ENCODE peak calls at places on chromosomes 1 and 21, in eight cellular contexts. W, N, O, Y, U, F, R and V are unnamed samples.

GRCh38 chr1:40976952-40977690 is 2.4 kb upstream of the CTPS1 start:
- DNase-seq in U (peak), F (peak), N (no peak), O (no peak), W (no peak), R (no peak), Y (no peak), V (no peak)

GRCh38 chr1:215636258-215636965 is 69.3 kb downstream of the KCTD3 start:
- DNase-seq in R (no peak), U (peak), N (no peak), O (peak), F (no peak), Y (no peak), W (no peak), V (peak)

GRCh38 chr1:4512622-4513021 is 141.8 kb upstream of the AJAP1 start:
- DNase-seq in Y (no peak), W (peak), R (no peak), F (no peak), O (no peak), U (no peak), N (no peak), V (peak)

GRCh38 chr1:234963180-234963903 is 165.3 kb downstream of the TOMM20 start:
- DNase-seq in W (peak), R (peak), N (peak), Y (peak), U (peak), F (peak), O (peak), V (peak)

GRCh38 chr1:201946224-201946908 is at the start of gene LMOD1:
- DNase-seq in W (peak), U (peak), R (peak), F (no peak), N (peak), O (peak), Y (peak), V (peak)

GRCh38 chr1:112973788-112974187 is 17.8 kb upstream of the SLC16A1 start:
- DNase-seq in W (no peak), Y (no peak), N (no peak), R (no peak), O (no peak), F (no peak), U (no peak), V (no peak)

GRCh38 chr1:31712625-31713024 is 8.8 kb upstream of the COL16A1 start:
- DNase-seq in U (peak), N (no peak), W (peak), R (peak), Y (peak), F (peak), O (no peak), V (peak)

GRCh38 chr1:15038232-15039016 is 115.1 kb upstream of the TMEM51 start:
- DNase-seq in R (no peak), O (no peak), N (peak), F (peak), W (no peak), Y (no peak), U (peak), V (no peak)

GRCh38 chr1:12556368-12556930 is 61.6 kb downstream of the DHRS3 start:
- DNase-seq in Y (no peak), W (no peak), U (peak), O (peak), F (peak), R (peak), N (no peak), V (peak)

GRCh38 chr1:100657876-100658715 is 61.4 kb upstream of the VCAM1 start:
- DNase-seq in Y (no peak), U (peak), O (no peak), R (peak), W (no peak), N (no peak), F (no peak), V (no peak)

GRCh38 chr1:243487649-243488227 is 231.9 kb downstream of the SDCCAG8 start:
- DNase-seq in W (no peak), U (no peak), N (peak), O (no peak), F (peak), Y (no peak), R (peak), V (peak)

GRCh38 chr21:37408464-37409193 is 42.1 kb downstream of the DYRK1A start:
- DNase-seq in N (no peak), R (no peak), W (no peak), U (no peak), Y (no peak), O (no peak), F (no peak), V (no peak)

GRCh38 chr1:216778763-216779162 is 55.5 kb upstream of the ESRRG start:
- DNase-seq in O (no peak), R (no peak), N (no peak), W (no peak), F (no peak), Y (no peak), U (no peak), V (no peak)

GRCh38 chr1:176905648-176906047 is 258.9 kb downstream of the ASTN1 start:
- DNase-seq in R (no peak), F (no peak), Y (no peak), U (no peak), W (no peak), O (no peak), N (no peak), V (no peak)

GRCh38 chr21:32340863-32341848 is 42.5 kb downstream of the MRAP start:
- DNase-seq in Y (no peak), W (no peak), F (no peak), N (no peak), O (no peak), U (no peak), R (no peak), V (no peak)

GRCh38 chr1:115090547-115090946 is 1.2 kb upstream of the TSPAN2 start:
- DNase-seq in U (peak), Y (no peak), O (no peak), N (no peak), F (no peak), W (peak), R (no peak), V (no peak)

GRCh38 chr21:42865361-42866160 is 13.8 kb downstream of the WDR4 start:
- DNase-seq in N (no peak), F (no peak), R (peak), O (no peak), U (no peak), W (no peak), Y (no peak), V (peak)

GRCh38 chr21:16588433-16588860 is 858.7 kb downstream of the USP25 start:
- DNase-seq in N (no peak), W (peak), Y (peak), R (peak), F (peak), O (peak), U (peak), V (peak)
- TF ChIP-seq POLR2A in N (no peak), W (no peak), Y (no peak), R (no peak), F (no peak), O (no peak), U (no peak), V (no peak)

GRCh38 chr1:220732137-220732536 is 16.0 kb upstream of the MTARC2 start:
- DNase-seq in U (no peak), R (peak), F (no peak), O (no peak), Y (no peak), N (no peak), W (no peak), V (no peak)

GRCh38 chr1:220732621-220733020 is 15.5 kb upstream of the MTARC2 start:
- DNase-seq in Y (peak), U (no peak), W (no peak), F (no peak), R (peak), N (no peak), O (no peak), V (no peak)

GRCh38 chr1:220727523-220727922 is 20.6 kb upstream of the MTARC2 start:
- DNase-seq in F (no peak), O (no peak), N (no peak), W (no peak), U (no peak), R (no peak), Y (no peak), V (no peak)

DNA sequence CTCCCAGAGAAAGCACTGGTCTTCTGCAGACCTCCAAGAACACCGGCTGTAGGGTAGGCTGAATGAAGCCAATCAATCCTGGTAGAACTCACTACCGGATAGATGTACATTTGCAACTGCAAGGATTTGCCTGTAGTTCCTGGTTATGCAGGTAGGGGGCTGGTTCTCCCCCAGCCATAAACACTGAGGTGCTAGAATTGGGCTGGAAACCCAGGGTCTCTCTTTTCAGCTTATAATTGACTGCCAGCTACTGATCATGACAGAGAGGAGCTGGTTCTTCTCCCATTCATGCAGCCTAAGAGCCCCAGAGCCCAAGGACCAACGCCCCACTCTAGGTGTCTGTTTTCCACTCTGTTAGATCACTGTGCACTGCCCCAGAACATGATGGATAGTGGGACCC is 21.5 kb upstream of the MTARC2 start:
- DNase-seq in R (no peak), N (peak), W (no peak), Y (no peak), F (no peak), U (no peak), O (no peak), V (no peak)
- TF ChIP-seq CTCF in R (no peak), N (peak), W (peak), Y (no peak), F (no peak), U (peak), O (no peak), V (no peak)

DNA sequence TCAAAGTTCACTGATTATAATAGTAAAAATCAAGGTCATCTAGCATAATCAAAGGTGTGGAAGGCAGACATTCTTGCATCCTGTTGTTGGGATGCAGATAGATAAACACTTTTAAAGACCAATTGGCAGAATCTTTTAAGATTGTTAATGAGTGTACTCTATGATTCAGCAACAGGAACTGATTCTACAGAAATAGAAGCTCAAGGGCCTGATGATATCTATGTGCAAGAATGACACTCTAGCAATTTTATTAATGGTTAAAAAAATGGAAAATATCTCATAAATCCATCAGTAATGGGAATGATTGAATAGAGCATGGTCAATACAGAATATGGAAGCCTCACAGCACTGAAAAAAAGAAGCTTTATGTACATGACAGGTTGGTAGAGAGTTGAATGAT is 2.2 kb upstream of the ATP1A4 start:
- DNase-seq in Y (no peak), O (no peak), W (no peak), F (no peak), U (peak), N (no peak), R (no peak), V (no peak)
- H3K4me3 ChIP-seq in Y (no peak), O (no peak), W (no peak), F (no peak), U (no peak), N (no peak), R (no peak), V (no peak)

GRCh38 chr1:171185064-171185463 is at the start of gene FMO2:
- DNase-seq in U (no peak), R (no peak), Y (no peak), N (no peak), F (no peak), W (no peak), O (peak), V (no peak)
- TF ChIP-seq POLR2A in U (no peak), R (no peak), Y (no peak), N (no peak), F (no peak), W (peak), O (peak), V (no peak)

GRCh38 chr1:180778782-180779398 is 133.8 kb upstream of the KIAA1614 start:
- DNase-seq in U (no peak), R (peak), Y (no peak), O (no peak), N (peak), W (no peak), F (peak), V (no peak)
- TF ChIP-seq CTCF in U (peak), R (peak), Y (peak), O (no peak), N (peak), W (peak), F (peak), V (no peak)

GRCh38 chr1:150927629-150928028 is 1.5 kb downstream of the SETDB1 start:
- DNase-seq in R (no peak), Y (no peak), W (no peak), N (no peak), O (no peak), F (no peak), U (no peak), V (no peak)
- H3K4me3 ChIP-seq in R (no peak), Y (no peak), W (no peak), N (no peak), O (no peak), F (no peak), U (no peak), V (no peak)

DNA sequence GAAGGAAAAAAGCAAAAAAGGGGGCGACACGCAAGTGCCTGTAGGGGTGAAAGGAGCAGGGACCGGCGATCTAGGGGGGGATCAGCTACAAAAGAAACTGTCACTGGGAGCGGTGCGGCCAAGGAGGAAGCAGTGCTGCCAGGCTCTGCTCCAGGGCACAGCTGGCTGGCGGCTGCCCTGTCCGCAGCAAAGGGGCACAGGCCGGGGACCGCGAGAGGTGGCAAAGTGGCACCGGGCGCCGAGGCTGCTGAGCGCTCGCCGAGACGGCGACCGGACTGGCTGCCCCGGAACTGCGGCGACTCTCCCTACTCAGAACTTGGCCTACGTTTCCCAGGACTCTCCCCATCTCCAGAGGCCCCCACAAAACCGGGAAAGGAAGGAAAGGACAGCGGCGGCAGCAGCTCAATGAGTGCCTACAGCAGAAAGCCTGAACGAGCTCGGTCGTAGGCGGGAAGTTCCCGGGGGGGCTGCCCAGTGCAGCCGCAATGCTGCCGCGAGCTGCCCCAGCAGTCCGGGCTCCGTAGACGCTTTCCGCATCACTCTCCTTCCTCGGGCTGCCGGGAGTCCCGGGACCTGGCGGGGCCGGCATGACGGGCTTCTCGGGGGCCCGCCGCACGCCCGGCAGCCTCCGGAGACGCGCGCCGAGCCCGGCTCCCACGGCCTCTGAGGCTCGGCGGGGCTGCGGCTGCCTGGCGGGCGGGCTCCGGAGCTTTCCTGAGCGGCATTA is 998 bp upstream of the CDKN2C start:
- DNase-seq in N (peak), W (peak), O (no peak), F (peak), R (peak), U (no peak), Y (peak), V (peak)
- TF ChIP-seq POLR2A in N (no peak), W (no peak), O (no peak), F (no peak), R (no peak), U (no peak), Y (no peak), V (no peak)

GRCh38 chr1:204873714-204874113 is 3.1 kb downstream of the NFASC start:
- DNase-seq in O (no peak), F (no peak), W (no peak), U (no peak), N (no peak), Y (no peak), R (no peak), V (no peak)

GRCh38 chr1:204872262-204872881 is 1.7 kb downstream of the NFASC start:
- DNase-seq in Y (no peak), O (no peak), W (peak), U (no peak), R (no peak), N (no peak), F (no peak), V (no peak)

GRCh38 chr1:204870165-204870912 is at the start of gene NFASC:
- DNase-seq in F (no peak), N (no peak), Y (no peak), W (no peak), R (no peak), O (no peak), U (no peak), V (no peak)

GRCh38 chr1:204873176-204873575 is 2.5 kb downstream of the NFASC start:
- DNase-seq in N (no peak), Y (no peak), F (no peak), W (no peak), U (no peak), R (no peak), O (no peak), V (no peak)

DNA sequence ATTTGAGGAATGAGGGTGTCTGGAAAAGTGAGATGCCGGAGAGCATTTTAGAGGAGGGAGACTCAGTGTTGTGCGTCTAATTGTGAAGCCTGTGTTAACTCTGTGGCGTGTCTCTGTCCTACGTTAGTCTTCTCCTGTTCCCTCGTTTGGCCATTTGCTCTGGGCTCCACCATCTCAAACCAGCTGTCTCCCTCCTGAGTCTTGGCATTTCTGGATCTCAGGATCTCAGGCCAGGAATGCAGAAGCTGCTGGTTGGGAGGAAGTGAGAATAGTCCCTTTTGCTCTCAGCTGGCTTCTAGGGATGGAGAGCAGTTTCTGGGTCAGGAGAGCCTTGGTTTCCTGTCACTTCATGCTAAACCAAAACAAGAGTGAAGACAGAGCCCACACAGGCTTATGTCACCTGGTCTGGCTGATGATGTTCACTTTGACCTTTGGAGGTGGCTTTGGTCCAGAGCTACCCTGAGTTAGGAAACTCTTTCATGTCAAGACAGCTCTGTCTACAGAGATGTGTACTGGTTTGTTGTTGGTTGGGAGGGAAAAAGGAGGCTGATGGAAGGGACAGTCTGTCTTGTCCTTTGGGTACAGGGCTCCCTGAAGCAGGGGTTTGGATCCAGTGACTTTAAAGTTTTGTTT is 859 bp downstream of the NFASC start:
- DNase-seq in Y (no peak), N (no peak), R (no peak), W (no peak), O (no peak), U (no peak), F (no peak), V (no peak)
- TF ChIP-seq CTCF in Y (no peak), N (no peak), R (no peak), W (no peak), O (no peak), U (no peak), F (no peak), V (no peak)